ENCODE peak calls at places on chromosomes 11 and 22, in ten cellular contexts. One of them, this sample, is unnamed.

GRCh38 chr11:95088946-95089619 is 563 bp upstream of the ENDOD1 start:
- DNase-seq in coronary artery: peak; percentile 86
- DNase-seq in cardiac fibroblast: no peak
- DNase-seq in SK-N-SH: no peak
- DNase-seq in AG10803: no peak
- DNase-seq in sigmoid colon: no peak
- DNase-seq in mammary epithelial cell: no peak
- DNase-seq in neural progenitor cell: no peak
- DNase-seq in GM12865: peak; percentile 63
- DNase-seq in heart left ventricle: no peak
- DNase-seq in this sample: no peak

GRCh38 chr11:65425105-65425970 is 2.7 kb downstream of the NEAT1 start:
- DNase-seq in neural progenitor cell: peak; percentile 36
- DNase-seq in cardiac fibroblast: peak; percentile 77
- DNase-seq in heart left ventricle: no peak
- DNase-seq in coronary artery: peak; percentile 74
- DNase-seq in mammary epithelial cell: peak; percentile 80
- DNase-seq in GM12865: peak; percentile 84
- DNase-seq in SK-N-SH: no peak
- DNase-seq in sigmoid colon: peak; percentile 76
- DNase-seq in AG10803: peak; percentile 82
- DNase-seq in this sample: peak; percentile 74

GRCh38 chr22:21942407-21942895 is 10.2 kb downstream of the PPM1F start:
- DNase-seq in neural progenitor cell: no peak
- DNase-seq in AG10803: peak; percentile 86
- DNase-seq in SK-N-SH: no peak
- DNase-seq in cardiac fibroblast: peak; percentile 93
- DNase-seq in heart left ventricle: peak; percentile 90
- DNase-seq in coronary artery: peak; percentile 86
- DNase-seq in GM12865: peak; percentile 28
- DNase-seq in mammary epithelial cell: peak; percentile 89
- DNase-seq in sigmoid colon: peak; percentile 91
- DNase-seq in this sample: peak; percentile 91

GRCh38 chr22:46010177-46010867 is 33.4 kb upstream of the WNT7B start:
- DNase-seq in sigmoid colon: peak; percentile 63
- DNase-seq in GM12865: no peak
- DNase-seq in mammary epithelial cell: peak; percentile 61
- DNase-seq in cardiac fibroblast: peak; percentile 78
- DNase-seq in AG10803: peak; percentile 75
- DNase-seq in coronary artery: no peak
- DNase-seq in heart left ventricle: no peak
- DNase-seq in SK-N-SH: no peak
- DNase-seq in neural progenitor cell: no peak
- DNase-seq in this sample: peak; percentile 72

GRCh38 chr22:45163417-45164216 is at the start of gene NUP50:
- DNase-seq in cardiac fibroblast: peak; percentile 96
- DNase-seq in heart left ventricle: peak; percentile 94
- DNase-seq in neural progenitor cell: peak; percentile 99
- DNase-seq in coronary artery: peak; percentile 91
- DNase-seq in GM12865: peak; percentile 99
- DNase-seq in mammary epithelial cell: peak; percentile 96
- DNase-seq in AG10803: peak; percentile 95
- DNase-seq in sigmoid colon: peak; percentile 97
- DNase-seq in SK-N-SH: peak; percentile 100
- DNase-seq in this sample: peak; percentile 98

GRCh38 chr11:129544691-129545090 is 169.0 kb downstream of the BARX2 start:
- DNase-seq in heart left ventricle: no peak
- DNase-seq in cardiac fibroblast: no peak
- DNase-seq in mammary epithelial cell: no peak
- DNase-seq in neural progenitor cell: no peak
- DNase-seq in AG10803: no peak
- DNase-seq in sigmoid colon: no peak
- DNase-seq in GM12865: no peak
- DNase-seq in coronary artery: no peak
- DNase-seq in SK-N-SH: no peak
- DNase-seq in this sample: no peak

GRCh38 chr11:12824281-12825041 is 150.2 kb downstream of the TEAD1 start:
- DNase-seq in SK-N-SH: no peak
- DNase-seq in sigmoid colon: no peak
- DNase-seq in cardiac fibroblast: no peak
- DNase-seq in coronary artery: no peak
- DNase-seq in AG10803: no peak
- DNase-seq in GM12865: no peak
- DNase-seq in neural progenitor cell: no peak
- DNase-seq in mammary epithelial cell: no peak
- DNase-seq in heart left ventricle: no peak
- DNase-seq in this sample: no peak

GRCh38 chr22:24025475-24025874 is 14.4 kb downstream of the CABIN1 start:
- DNase-seq in mammary epithelial cell: no peak
- DNase-seq in neural progenitor cell: no peak
- DNase-seq in heart left ventricle: no peak
- DNase-seq in GM12865: no peak
- DNase-seq in AG10803: no peak
- DNase-seq in sigmoid colon: no peak
- DNase-seq in SK-N-SH: no peak
- DNase-seq in coronary artery: no peak
- DNase-seq in cardiac fibroblast: no peak
- DNase-seq in this sample: no peak

GRCh38 chr11:15695096-15695721 is 580.5 kb downstream of the INSC start:
- DNase-seq in SK-N-SH: no peak
- DNase-seq in cardiac fibroblast: no peak
- DNase-seq in GM12865: no peak
- DNase-seq in sigmoid colon: no peak
- DNase-seq in neural progenitor cell: no peak
- DNase-seq in coronary artery: no peak
- DNase-seq in mammary epithelial cell: no peak
- DNase-seq in heart left ventricle: no peak
- DNase-seq in AG10803: no peak
- DNase-seq in this sample: no peak

GRCh38 chr11:70099578-70100282 is 21.6 kb downstream of the ANO1 start:
- DNase-seq in mammary epithelial cell: no peak
- DNase-seq in neural progenitor cell: no peak
- DNase-seq in GM12865: no peak
- DNase-seq in heart left ventricle: no peak
- DNase-seq in coronary artery: no peak
- DNase-seq in AG10803: peak; percentile 6
- DNase-seq in cardiac fibroblast: no peak
- DNase-seq in SK-N-SH: no peak
- DNase-seq in sigmoid colon: no peak
- DNase-seq in this sample: peak; percentile 47

GRCh38 chr11:12007769-12008737 is at the start of gene DKK3:
- DNase-seq in cardiac fibroblast: no peak
- DNase-seq in sigmoid colon: no peak
- DNase-seq in heart left ventricle: peak; percentile 30
- DNase-seq in mammary epithelial cell: peak; percentile 88
- DNase-seq in neural progenitor cell: peak; percentile 82
- DNase-seq in GM12865: no peak
- DNase-seq in AG10803: peak; percentile 63
- DNase-seq in coronary artery: no peak
- DNase-seq in SK-N-SH: peak; percentile 86
- DNase-seq in this sample: no peak

GRCh38 chr22:43230983-43231723 is 44.2 kb upstream of the TTLL12 start:
- DNase-seq in SK-N-SH: peak; percentile 79
- DNase-seq in neural progenitor cell: peak; percentile 89
- DNase-seq in cardiac fibroblast: peak; percentile 47
- DNase-seq in mammary epithelial cell: peak; percentile 32
- DNase-seq in coronary artery: no peak
- DNase-seq in sigmoid colon: no peak
- DNase-seq in GM12865: peak; percentile 72
- DNase-seq in AG10803: peak; percentile 28
- DNase-seq in heart left ventricle: peak; percentile 43
- DNase-seq in this sample: peak; percentile 30

GRCh38 chr11:128342511-128343133 is 244.7 kb downstream of the ETS1 start:
- DNase-seq in GM12865: peak; percentile 81
- DNase-seq in neural progenitor cell: no peak
- DNase-seq in mammary epithelial cell: peak; percentile 26
- DNase-seq in AG10803: peak; percentile 79
- DNase-seq in heart left ventricle: peak; percentile 67
- DNase-seq in SK-N-SH: no peak
- DNase-seq in sigmoid colon: peak; percentile 72
- DNase-seq in cardiac fibroblast: peak; percentile 97
- DNase-seq in coronary artery: no peak
- DNase-seq in this sample: peak; percentile 76

GRCh38 chr22:45007946-45008852 is 1.6 kb downstream of the PHF21B start:
- DNase-seq in heart left ventricle: no peak
- DNase-seq in SK-N-SH: peak; percentile 64
- DNase-seq in neural progenitor cell: peak; percentile 89
- DNase-seq in GM12865: no peak
- DNase-seq in coronary artery: no peak
- DNase-seq in sigmoid colon: no peak
- DNase-seq in cardiac fibroblast: peak; percentile 26
- DNase-seq in mammary epithelial cell: peak; percentile 16
- DNase-seq in AG10803: no peak
- DNase-seq in this sample: peak; percentile 27

GRCh38 chr22:46691571-46691970 is 46.5 kb downstream of the CERK start:
- DNase-seq in GM12865: no peak
- DNase-seq in neural progenitor cell: no peak
- DNase-seq in cardiac fibroblast: no peak
- DNase-seq in sigmoid colon: no peak
- DNase-seq in AG10803: no peak
- DNase-seq in heart left ventricle: no peak
- DNase-seq in coronary artery: no peak
- DNase-seq in mammary epithelial cell: no peak
- DNase-seq in SK-N-SH: no peak
- DNase-seq in this sample: no peak

GRCh38 chr11:117230286-117230961 is 1.4 kb downstream of the PCSK7 start:
- DNase-seq in mammary epithelial cell: peak; percentile 29
- DNase-seq in neural progenitor cell: no peak
- DNase-seq in SK-N-SH: no peak
- DNase-seq in heart left ventricle: no peak
- DNase-seq in cardiac fibroblast: peak; percentile 50
- DNase-seq in coronary artery: peak; percentile 45
- DNase-seq in sigmoid colon: peak; percentile 58
- DNase-seq in GM12865: peak; percentile 64
- DNase-seq in AG10803: no peak
- DNase-seq in this sample: peak; percentile 13
- H3K4me3 ChIP-seq in mammary epithelial cell: peak overlapping the region; percentile 94
- H3K4me3 ChIP-seq in neural progenitor cell: peak overlapping the region; percentile 99
- H3K4me3 ChIP-seq in SK-N-SH: peak overlapping the region; percentile 99
- H3K4me3 ChIP-seq in heart left ventricle: peak overlapping the region; percentile 99
- H3K4me3 ChIP-seq in cardiac fibroblast: peak overlapping the region; percentile 96
- H3K4me3 ChIP-seq in coronary artery: peak overlapping the region; percentile 89
- H3K4me3 ChIP-seq in sigmoid colon: no peak overlapping the region
- H3K4me3 ChIP-seq in GM12865: peak overlapping the region; percentile 83
- H3K4me3 ChIP-seq in AG10803: peak overlapping the region; percentile 76
- H3K4me3 ChIP-seq in this sample: no peak overlapping the region

DNA sequence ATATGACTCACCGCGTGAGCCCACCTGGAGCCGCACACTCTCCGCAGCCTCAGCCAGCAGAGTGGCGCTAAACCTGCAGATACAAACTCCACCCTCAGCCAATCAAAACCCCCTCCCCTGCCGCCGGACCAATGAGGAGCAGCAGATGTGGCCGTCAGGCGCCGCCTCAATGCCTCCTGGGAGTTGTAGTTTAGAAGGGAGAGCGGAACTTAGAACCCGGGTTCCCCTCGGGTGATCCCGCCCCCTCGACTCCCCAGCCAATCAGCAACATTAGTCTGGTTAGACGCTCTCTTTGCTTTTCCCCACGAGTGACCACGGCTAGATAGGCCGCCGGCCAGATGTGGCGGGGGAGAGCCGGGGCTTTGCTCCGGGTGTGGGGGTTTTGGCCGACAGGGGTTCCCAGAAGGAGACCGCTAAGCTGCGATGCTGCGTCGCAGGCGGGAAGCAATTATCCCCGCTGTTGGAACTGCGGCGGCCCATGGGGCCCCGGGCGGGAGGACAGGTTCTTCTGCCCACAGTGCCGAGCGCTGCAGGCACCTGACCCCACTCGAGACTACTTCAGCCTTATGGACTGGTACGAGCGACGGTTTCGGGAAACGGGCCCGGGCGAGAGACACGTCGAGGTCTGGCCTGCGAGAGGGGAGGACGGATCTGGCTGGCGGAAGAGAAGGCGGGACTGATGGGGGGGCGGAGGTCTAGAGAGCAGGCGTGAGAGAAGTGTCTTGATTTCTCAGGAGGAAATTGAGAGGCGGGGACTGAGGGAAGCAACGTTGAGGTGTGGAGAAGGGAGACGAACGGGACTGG is at the start of the genes CHEK2 and HSCB:
- DNase-seq in sigmoid colon: peak; percentile 99
- DNase-seq in coronary artery: peak; percentile 99
- DNase-seq in heart left ventricle: peak; percentile 99
- DNase-seq in AG10803: peak; percentile 97
- DNase-seq in SK-N-SH: peak; percentile 94
- DNase-seq in mammary epithelial cell: peak; percentile 98
- DNase-seq in cardiac fibroblast: peak; percentile 99
- DNase-seq in GM12865: peak; percentile 99
- DNase-seq in neural progenitor cell: peak; percentile 99
- DNase-seq in this sample: peak; percentile 99
- TF ChIP-seq CTCF in sigmoid colon: no peak
- TF ChIP-seq CTCF in coronary artery: no peak
- TF ChIP-seq CTCF in heart left ventricle: no peak
- TF ChIP-seq CTCF in AG10803: no peak
- TF ChIP-seq CTCF in SK-N-SH: no peak
- TF ChIP-seq CTCF in mammary epithelial cell: no peak
- TF ChIP-seq CTCF in cardiac fibroblast: no peak
- TF ChIP-seq CTCF in GM12865: no peak
- TF ChIP-seq CTCF in neural progenitor cell: peak; percentile 40
- TF ChIP-seq CTCF in this sample: no peak

DNA sequence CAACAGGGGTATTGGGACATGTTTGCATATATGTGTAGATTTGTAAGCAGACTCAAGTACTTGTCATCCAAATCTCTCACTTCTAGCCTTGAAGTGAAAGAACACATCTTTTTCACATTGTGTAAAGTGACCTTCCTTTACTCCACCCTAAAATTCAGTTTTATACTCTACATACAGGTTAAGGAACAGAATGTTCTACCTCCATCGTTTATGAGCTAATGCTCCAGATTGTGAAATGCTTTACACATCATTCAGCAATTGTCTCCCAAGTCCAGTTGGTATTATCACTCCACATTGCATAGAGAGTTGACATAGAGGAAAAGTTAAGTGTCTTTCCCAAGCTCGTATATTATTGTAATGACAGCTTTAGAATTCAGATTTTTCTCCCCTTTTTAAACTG is 46.1 kb upstream of the BLID start:
- DNase-seq in coronary artery: no peak
- DNase-seq in AG10803: peak; percentile 55
- DNase-seq in GM12865: no peak
- DNase-seq in mammary epithelial cell: peak; percentile 72
- DNase-seq in SK-N-SH: no peak
- DNase-seq in neural progenitor cell: no peak
- DNase-seq in cardiac fibroblast: peak; percentile 94
- DNase-seq in sigmoid colon: no peak
- DNase-seq in heart left ventricle: no peak
- DNase-seq in this sample: no peak
- H3K4me3 ChIP-seq in coronary artery: no peak overlapping the region
- H3K4me3 ChIP-seq in AG10803: no peak overlapping the region
- H3K4me3 ChIP-seq in GM12865: no peak overlapping the region
- H3K4me3 ChIP-seq in mammary epithelial cell: no peak overlapping the region
- H3K4me3 ChIP-seq in SK-N-SH: no peak overlapping the region
- H3K4me3 ChIP-seq in neural progenitor cell: no peak overlapping the region
- H3K4me3 ChIP-seq in cardiac fibroblast: no peak overlapping the region
- H3K4me3 ChIP-seq in sigmoid colon: no peak overlapping the region
- H3K4me3 ChIP-seq in heart left ventricle: no peak overlapping the region
- H3K4me3 ChIP-seq in this sample: no peak overlapping the region

DNA sequence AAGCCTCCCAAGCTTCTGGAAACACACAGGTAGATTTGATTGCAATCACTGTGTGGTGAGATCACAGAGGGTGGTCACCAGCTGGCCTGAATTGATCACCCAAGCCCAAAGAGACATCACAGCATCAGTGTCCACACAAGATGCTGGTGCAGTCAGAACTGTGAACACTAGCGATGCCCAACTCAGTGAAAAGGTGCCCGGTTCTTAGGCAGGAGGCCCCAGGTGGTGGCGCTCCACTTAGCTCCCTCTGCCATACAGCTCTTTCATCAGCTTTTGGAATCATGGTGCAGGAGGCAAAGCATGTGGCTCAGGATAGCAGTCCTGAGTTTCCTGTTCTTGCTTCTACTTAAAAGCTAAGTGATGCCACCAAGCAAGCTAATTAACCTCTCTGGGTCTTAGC is 11.1 kb downstream of the DGCR2 start:
- DNase-seq in GM12865: no peak
- DNase-seq in sigmoid colon: no peak
- DNase-seq in heart left ventricle: no peak
- DNase-seq in SK-N-SH: no peak
- DNase-seq in AG10803: no peak
- DNase-seq in coronary artery: no peak
- DNase-seq in mammary epithelial cell: no peak
- DNase-seq in neural progenitor cell: peak; percentile 25
- DNase-seq in cardiac fibroblast: no peak
- DNase-seq in this sample: no peak
- TF ChIP-seq CTCF in GM12865: no peak
- TF ChIP-seq CTCF in sigmoid colon: no peak
- TF ChIP-seq CTCF in heart left ventricle: no peak
- TF ChIP-seq CTCF in SK-N-SH: no peak
- TF ChIP-seq CTCF in AG10803: no peak
- TF ChIP-seq CTCF in coronary artery: no peak
- TF ChIP-seq CTCF in mammary epithelial cell: no peak
- TF ChIP-seq CTCF in neural progenitor cell: no peak
- TF ChIP-seq CTCF in cardiac fibroblast: no peak
- TF ChIP-seq CTCF in this sample: no peak

This sample was measured in astrocyte of the spinal cord.